ENCODE peak calls at places on chromosomes 5 and 9, in four cellular contexts. U is esophagus muscularis mucosa, K is sigmoid colon, E is stomach. H is an unnamed sample.

GRCh38 chr5:61697811-61698587 is 365.9 kb downstream of the ZSWIM6 start:
- DNase-seq in K (no peak), U (peak; percentile 90), E (no peak), H (no peak)

GRCh38 chr5:173242079-173242478 is 7.1 kb upstream of the NKX2-5 start:
- DNase-seq in K (no peak), E (no peak), U (no peak), H (no peak)

GRCh38 chr5:121144764-121145163 is 680.7 kb downstream of the PRR16 start:
- DNase-seq in K (no peak), E (no peak), U (no peak), H (no peak)

GRCh38 chr5:134438268-134438622 is 26.6 kb upstream of the CDKN2AIPNL start:
- DNase-seq in U (no peak), E (no peak), K (no peak), H (no peak)

GRCh38 chr9:70411930-70412677 is 2.4 kb downstream of the KLF9 start:
- DNase-seq in E (peak; percentile 81), K (peak; percentile 89), U (no peak), H (peak; percentile 86)

GRCh38 chr5:54234304-54234938 is 76.0 kb downstream of the ARL15 start:
- DNase-seq in U (no peak), K (no peak), E (no peak), H (no peak)

GRCh38 chr5:16602182-16602581 is 14.6 kb downstream of the RETREG1 start:
- DNase-seq in E (no peak), U (no peak), K (no peak), H (peak; percentile 16)

GRCh38 chr5:10761842-10762165 is 770 bp upstream of the DAP start:
- DNase-seq in U (no peak), K (no peak), E (no peak), H (no peak)

GRCh38 chr5:41413067-41413466 is 97.3 kb downstream of the PLCXD3 start:
- DNase-seq in K (no peak), E (no peak), U (no peak), H (no peak)

GRCh38 chr5:10057356-10057755 is 192.3 kb downstream of the ATPSCKMT start:
- DNase-seq in E (no peak), K (no peak), U (no peak), H (no peak)

GRCh38 chr5:161544350-161544765 is 2.2 kb downstream of the GABRB2 start:
- DNase-seq in E (no peak), U (no peak), K (no peak), H (no peak)

GRCh38 chr5:152113401-152113800 is 188.8 kb upstream of the GLRA1 start:
- DNase-seq in E (no peak), U (no peak), K (no peak), H (no peak)

GRCh38 chr5:94793113-94793815 is 174.8 kb downstream of the SLF1 start:
- DNase-seq in E (no peak), U (no peak), K (no peak), H (no peak)

GRCh38 chr9:121463026-121463827 is 36.4 kb downstream of the GGTA1 start:
- DNase-seq in U (no peak), E (peak; percentile 42), K (peak; percentile 61), H (no peak)

GRCh38 chr9:134538856-134539562 is 102.6 kb upstream of the COL5A1 start:
- DNase-seq in K (no peak), E (no peak), U (no peak), H (no peak)

GRCh38 chr9:105233836-105234235 is 10.6 kb upstream of the SLC44A1 start:
- DNase-seq in U (no peak), K (no peak), E (no peak), H (no peak)

GRCh38 chr5:56640763-56641406 is 174.5 kb upstream of the MAP3K1 start:
- DNase-seq in E (peak; percentile 75), K (peak; percentile 69), U (no peak), H (no peak)

GRCh38 chr9:124537926-124538325 is 30.7 kb upstream of the NR5A1 start:
- DNase-seq in E (peak; percentile 37), U (no peak), K (no peak), H (no peak)

GRCh38 chr5:92887254-92887653 is 693.8 kb downstream of the NR2F1-AS1 start:
- DNase-seq in E (no peak), K (no peak), U (no peak), H (no peak)

GRCh38 chr5:180395540-180396274 is 42.6 kb upstream of the GFPT2 start:
- DNase-seq in K (no peak), E (no peak), U (no peak), H (no peak)

GRCh38 chr9:129576546-129577543 is 44.1 kb downstream of the C9orf50 start:
- DNase-seq in U (no peak), K (no peak), E (no peak), H (no peak)

GRCh38 chr5:14908195-14908594 is 36.6 kb upstream of the ANKH start:
- DNase-seq in K (no peak), U (no peak), E (no peak), H (no peak)

GRCh38 chr5:372556-372910 is 51.0 kb downstream of the AHRR start:
- DNase-seq in U (peak; percentile 57), E (peak; percentile 20), K (no peak), H (peak; percentile 74)

GRCh38 chr5:132058646-132059042 is 1.8 kb upstream of the IL3 start:
- DNase-seq in K (peak; percentile 33), E (no peak), U (no peak), H (no peak)

GRCh38 chr5:132830436-132831094 is at the start of gene SHROOM1:
- DNase-seq in U (no peak), E (peak; percentile 80), K (no peak), H (peak; percentile 68)

GRCh38 chr5:130549884-130550552 is 615.0 kb downstream of the HINT1 start:
- DNase-seq in K (no peak), E (no peak), U (no peak), H (no peak)

GRCh38 chr5:95191330-95191729 is 93.6 kb downstream of the MCTP1 start:
- DNase-seq in U (no peak), K (no peak), E (no peak), H (no peak)

GRCh38 chr9:81562221-81563019 is 126.9 kb downstream of the TLE1 start:
- DNase-seq in U (no peak), E (peak; percentile 62), K (no peak), H (no peak)
- TF ChIP-seq EP300 in U (no peak), E (no peak), K (no peak), H (no peak)

DNA sequence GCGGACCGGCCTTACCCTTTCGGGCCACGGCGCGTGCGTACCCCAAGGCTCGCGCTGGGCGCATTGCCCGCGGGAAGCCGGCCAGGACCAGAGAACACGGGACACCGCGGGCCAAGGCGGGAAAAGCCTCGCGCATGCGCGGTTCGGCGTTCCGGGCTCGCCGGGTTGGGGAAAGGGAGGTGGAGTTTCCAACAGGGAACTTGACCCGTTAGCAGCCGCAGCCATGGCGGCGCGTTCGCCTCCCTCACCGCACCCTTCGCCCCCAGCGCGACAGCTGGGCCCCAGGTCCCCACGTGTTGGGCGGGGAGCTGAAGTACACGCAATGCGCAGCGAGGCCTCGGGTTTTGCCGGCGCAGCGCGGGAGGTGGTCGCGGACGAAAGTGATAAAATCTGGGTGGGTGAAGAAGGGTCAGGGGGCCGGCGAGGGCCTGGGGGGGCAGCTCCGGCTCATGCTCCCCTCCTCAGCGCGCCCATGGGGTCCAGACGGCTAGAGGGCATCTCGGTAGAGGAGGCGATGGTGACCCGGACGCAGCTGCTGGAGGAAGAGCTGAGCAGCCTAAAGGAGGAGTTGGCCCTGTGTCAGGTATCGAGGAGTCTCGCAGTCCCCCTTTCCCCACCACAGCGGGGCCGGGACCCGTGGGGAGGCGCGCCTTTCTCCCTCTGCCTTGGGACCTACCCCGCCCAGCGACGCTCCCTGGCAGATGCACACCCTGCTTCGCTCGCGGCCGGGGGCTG is at the start of gene CNTLN:
- DNase-seq in U (peak; percentile 95), K (peak; percentile 98), E (peak; percentile 97), H (peak; percentile 96)
- TF ChIP-seq POLR2A in U (peak; percentile 21), K (no peak), E (peak; percentile 9), H (peak; percentile 19)

GRCh38 chr9:136505406-136506403 is 22.9 kb upstream of the SEC16A start:
- DNase-seq in U (no peak), K (no peak), E (no peak), H (no peak)
- TF ChIP-seq POLR2AphosphoS5 in U (no peak), K (no peak), E (no peak), H (no peak)

DNA sequence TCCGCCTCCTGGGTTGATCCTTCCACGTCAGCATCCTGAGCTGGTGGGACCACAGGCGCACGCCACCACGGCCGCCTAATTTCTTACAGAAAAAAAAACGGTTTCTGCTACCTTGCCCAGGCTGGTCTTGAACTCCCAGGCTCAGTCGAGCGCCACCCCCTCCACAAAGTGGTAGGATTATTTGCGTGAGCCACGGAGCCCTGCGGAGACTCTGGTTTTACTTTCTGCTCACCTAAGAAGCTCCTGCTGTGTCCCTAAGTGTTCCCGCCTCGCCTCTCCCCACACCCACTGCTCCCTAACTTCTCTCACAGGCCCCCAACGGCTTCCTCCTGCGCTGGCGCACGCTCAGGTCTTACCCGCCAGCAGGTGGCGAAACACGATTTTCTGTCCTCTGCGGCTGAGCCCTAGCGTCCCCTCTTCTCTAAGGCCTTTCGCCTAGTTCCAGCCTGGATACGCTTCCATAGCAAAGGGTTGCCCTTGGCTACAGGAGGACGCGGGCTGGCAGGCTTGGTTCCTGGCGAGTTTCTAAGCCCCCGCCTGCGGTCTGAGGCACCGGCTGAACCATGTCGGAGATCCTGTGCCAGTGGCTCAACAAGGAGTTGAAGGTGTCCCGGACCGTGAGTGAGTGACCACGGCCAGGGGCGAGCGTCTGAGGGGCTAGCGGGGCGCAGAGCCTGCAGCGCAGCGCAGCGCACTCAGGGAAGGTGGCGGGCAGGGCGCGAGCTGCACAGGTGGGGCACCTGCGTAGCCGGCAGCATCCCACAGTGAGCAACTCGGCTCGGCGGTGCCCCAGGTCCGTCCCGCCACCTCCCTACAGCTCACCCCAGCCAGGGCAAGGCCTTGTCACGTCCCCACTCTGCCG is at the start of gene SPEF2:
- DNase-seq in U (peak; percentile 93), K (peak; percentile 87), E (peak; percentile 82), H (peak; percentile 88)
- TF ChIP-seq EP300 in U (no peak), K (no peak), E (no peak), H (no peak)

H was measured in suprapubic skin.